ENCODE peak calls at places on chromosome 5, in nine cellular contexts. One of them, this sample, is unnamed.

GRCh38 chr5:140986117-140986521 is 19.8 kb downstream of the PCDHAC2 start:
- DNase-seq in SK-N-SH: no peak
- DNase-seq in prostate gland: no peak
- DNase-seq in SK-N-MC: no peak
- DNase-seq in GM23338: peak
- DNase-seq in suprapubic skin: no peak
- DNase-seq in transverse colon: no peak
- DNase-seq in stomach: no peak
- DNase-seq in Panc1: no peak
- DNase-seq in this sample: no peak

GRCh38 chr5:42855386-42855785 is 43.7 kb upstream of the SELENOP start:
- DNase-seq in SK-N-MC: no peak
- DNase-seq in stomach: no peak
- DNase-seq in Panc1: no peak
- DNase-seq in prostate gland: no peak
- DNase-seq in SK-N-SH: no peak
- DNase-seq in GM23338: no peak
- DNase-seq in suprapubic skin: no peak
- DNase-seq in transverse colon: no peak
- DNase-seq in this sample: no peak

GRCh38 chr5:167730121-167730520 is 561.3 kb upstream of the WWC1 start:
- DNase-seq in GM23338: no peak
- DNase-seq in SK-N-MC: no peak
- DNase-seq in stomach: no peak
- DNase-seq in prostate gland: no peak
- DNase-seq in SK-N-SH: no peak
- DNase-seq in transverse colon: no peak
- DNase-seq in suprapubic skin: no peak
- DNase-seq in Panc1: no peak
- DNase-seq in this sample: no peak

GRCh38 chr5:150124111-150124557 is 31.5 kb downstream of the PDGFRB start:
- DNase-seq in SK-N-MC: no peak
- DNase-seq in Panc1: no peak
- DNase-seq in prostate gland: no peak
- DNase-seq in GM23338: no peak
- DNase-seq in stomach: no peak
- DNase-seq in SK-N-SH: no peak
- DNase-seq in transverse colon: no peak
- DNase-seq in suprapubic skin: no peak
- DNase-seq in this sample: no peak

GRCh38 chr5:97143715-97144114 is 1.3 kb upstream of the LIX1 start:
- DNase-seq in SK-N-SH: no peak
- DNase-seq in SK-N-MC: no peak
- DNase-seq in stomach: no peak
- DNase-seq in Panc1: no peak
- DNase-seq in suprapubic skin: no peak
- DNase-seq in GM23338: no peak
- DNase-seq in transverse colon: no peak
- DNase-seq in prostate gland: no peak
- DNase-seq in this sample: no peak

GRCh38 chr5:103414598-103414997 is 148.0 kb downstream of the NUDT12 start:
- DNase-seq in SK-N-MC: no peak
- DNase-seq in GM23338: no peak
- DNase-seq in suprapubic skin: no peak
- DNase-seq in Panc1: no peak
- DNase-seq in SK-N-SH: no peak
- DNase-seq in stomach: no peak
- DNase-seq in transverse colon: no peak
- DNase-seq in prostate gland: no peak
- DNase-seq in this sample: no peak

GRCh38 chr5:177447066-177447610 is 524 bp downstream of the PRR7 start:
- DNase-seq in SK-N-SH: peak
- DNase-seq in transverse colon: peak
- DNase-seq in GM23338: peak
- DNase-seq in prostate gland: no peak
- DNase-seq in SK-N-MC: no peak
- DNase-seq in Panc1: no peak
- DNase-seq in suprapubic skin: peak
- DNase-seq in stomach: peak
- DNase-seq in this sample: no peak

GRCh38 chr5:153573326-153574033 is 83.0 kb downstream of the GRIA1 start:
- DNase-seq in transverse colon: no peak
- DNase-seq in suprapubic skin: no peak
- DNase-seq in SK-N-MC: no peak
- DNase-seq in SK-N-SH: no peak
- DNase-seq in GM23338: no peak
- DNase-seq in prostate gland: no peak
- DNase-seq in stomach: no peak
- DNase-seq in Panc1: no peak
- DNase-seq in this sample: no peak

GRCh38 chr5:58497956-58498942 is 7.0 kb downstream of the GAPT start:
- DNase-seq in SK-N-MC: peak
- DNase-seq in GM23338: peak
- DNase-seq in transverse colon: peak
- DNase-seq in SK-N-SH: peak
- DNase-seq in Panc1: no peak
- DNase-seq in suprapubic skin: no peak
- DNase-seq in prostate gland: no peak
- DNase-seq in stomach: peak
- DNase-seq in this sample: no peak

GRCh38 chr5:86143837-86144236 is 473.9 kb upstream of the COX7C start:
- DNase-seq in SK-N-SH: no peak
- DNase-seq in Panc1: no peak
- DNase-seq in stomach: no peak
- DNase-seq in transverse colon: peak
- DNase-seq in suprapubic skin: no peak
- DNase-seq in GM23338: no peak
- DNase-seq in SK-N-MC: no peak
- DNase-seq in prostate gland: no peak
- DNase-seq in this sample: no peak
- TF ChIP-seq POLR2AphosphoS5 in SK-N-SH: no peak
- TF ChIP-seq POLR2AphosphoS5 in Panc1: no peak
- TF ChIP-seq POLR2AphosphoS5 in stomach: no peak
- TF ChIP-seq POLR2AphosphoS5 in transverse colon: peak
- TF ChIP-seq POLR2AphosphoS5 in suprapubic skin: no peak
- TF ChIP-seq POLR2AphosphoS5 in GM23338: no peak
- TF ChIP-seq POLR2AphosphoS5 in SK-N-MC: no peak
- TF ChIP-seq POLR2AphosphoS5 in prostate gland: no peak
- TF ChIP-seq POLR2AphosphoS5 in this sample: no peak

DNA sequence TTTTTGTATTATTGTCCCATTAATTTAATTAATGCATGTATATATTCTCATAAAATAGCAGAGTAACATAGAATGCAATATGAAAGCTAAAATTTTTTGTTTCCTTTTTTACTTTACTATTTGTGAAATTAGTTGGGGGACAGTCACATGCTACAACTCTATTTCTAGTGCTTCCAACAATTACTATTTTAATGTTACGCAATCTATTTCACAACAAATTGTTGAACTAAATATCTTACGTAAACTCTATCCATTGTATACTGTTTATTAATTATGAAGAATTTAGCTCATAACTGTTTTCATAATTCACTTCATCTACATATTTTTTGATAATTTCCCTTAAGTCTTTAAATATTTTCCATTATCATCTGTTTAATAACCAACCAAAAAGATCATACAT is 1685.4 kb upstream of the CDH6 start:
- DNase-seq in SK-N-SH: no peak
- DNase-seq in stomach: no peak
- DNase-seq in GM23338: no peak
- DNase-seq in suprapubic skin: no peak
- DNase-seq in prostate gland: no peak
- DNase-seq in Panc1: no peak
- DNase-seq in transverse colon: no peak
- DNase-seq in SK-N-MC: no peak
- DNase-seq in this sample: no peak
- TF ChIP-seq POLR2AphosphoS5 in SK-N-SH: no peak
- TF ChIP-seq POLR2AphosphoS5 in stomach: no peak
- TF ChIP-seq POLR2AphosphoS5 in GM23338: no peak
- TF ChIP-seq POLR2AphosphoS5 in suprapubic skin: no peak
- TF ChIP-seq POLR2AphosphoS5 in prostate gland: no peak
- TF ChIP-seq POLR2AphosphoS5 in Panc1: no peak
- TF ChIP-seq POLR2AphosphoS5 in transverse colon: no peak
- TF ChIP-seq POLR2AphosphoS5 in SK-N-MC: no peak
- TF ChIP-seq POLR2AphosphoS5 in this sample: no peak

GRCh38 chr5:54693936-54694510 is 176.5 kb downstream of the SNX18 start:
- DNase-seq in stomach: no peak
- DNase-seq in prostate gland: no peak
- DNase-seq in Panc1: no peak
- DNase-seq in SK-N-SH: no peak
- DNase-seq in SK-N-MC: no peak
- DNase-seq in transverse colon: no peak
- DNase-seq in suprapubic skin: no peak
- DNase-seq in GM23338: no peak
- DNase-seq in this sample: no peak

GRCh38 chr5:54691644-54692043 is 174.1 kb downstream of the SNX18 start:
- DNase-seq in SK-N-MC: no peak
- DNase-seq in SK-N-SH: no peak
- DNase-seq in GM23338: no peak
- DNase-seq in prostate gland: no peak
- DNase-seq in transverse colon: no peak
- DNase-seq in Panc1: no peak
- DNase-seq in stomach: no peak
- DNase-seq in suprapubic skin: no peak
- DNase-seq in this sample: no peak

GRCh38 chr5:54692631-54693030 is 175.1 kb downstream of the SNX18 start:
- DNase-seq in stomach: no peak
- DNase-seq in prostate gland: no peak
- DNase-seq in suprapubic skin: no peak
- DNase-seq in SK-N-MC: no peak
- DNase-seq in Panc1: no peak
- DNase-seq in GM23338: no peak
- DNase-seq in SK-N-SH: no peak
- DNase-seq in transverse colon: no peak
- DNase-seq in this sample: no peak

GRCh38 chr5:54696931-54697330 is 179.4 kb downstream of the SNX18 start:
- DNase-seq in GM23338: no peak
- DNase-seq in prostate gland: no peak
- DNase-seq in stomach: no peak
- DNase-seq in SK-N-MC: no peak
- DNase-seq in transverse colon: no peak
- DNase-seq in suprapubic skin: no peak
- DNase-seq in Panc1: no peak
- DNase-seq in SK-N-SH: no peak
- DNase-seq in this sample: no peak

DNA sequence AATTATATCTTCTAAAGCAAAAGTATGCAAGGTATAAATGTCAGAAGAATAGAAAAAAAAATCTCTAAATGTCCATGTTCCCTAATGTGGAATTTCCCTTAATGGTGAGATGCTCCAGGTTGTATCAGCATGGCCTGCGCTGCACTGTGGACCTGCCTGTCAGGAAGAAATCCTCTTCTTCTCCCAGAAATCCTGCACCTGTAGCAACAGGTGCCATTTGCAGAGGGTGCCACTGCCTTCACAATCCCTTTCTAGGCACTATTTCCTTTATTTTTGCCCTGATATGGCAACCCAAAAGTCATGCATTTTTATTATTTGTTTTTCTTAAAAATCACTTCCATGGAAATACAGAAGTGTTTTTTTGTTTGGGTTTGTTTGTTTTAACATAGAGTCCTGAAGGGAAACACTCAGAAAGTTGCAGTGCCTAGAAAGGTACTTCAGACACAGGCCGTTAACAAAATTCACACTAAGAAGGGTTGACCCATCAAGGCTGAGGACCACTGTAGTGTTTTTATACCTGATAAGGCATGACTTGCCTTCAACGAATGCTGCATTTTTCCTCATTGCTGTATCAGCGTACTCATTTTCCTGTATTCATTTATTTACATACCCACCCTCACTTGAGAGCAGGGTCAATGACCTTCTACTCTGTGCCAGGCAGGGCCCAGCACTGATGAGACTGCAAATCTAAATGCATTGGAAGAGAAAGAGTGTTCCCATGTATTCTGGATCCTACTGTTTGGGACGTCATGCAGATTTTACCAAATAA is 177.8 kb downstream of the SNX18 start:
- DNase-seq in suprapubic skin: no peak
- DNase-seq in Panc1: no peak
- DNase-seq in stomach: no peak
- DNase-seq in SK-N-MC: no peak
- DNase-seq in SK-N-SH: no peak
- DNase-seq in GM23338: no peak
- DNase-seq in prostate gland: no peak
- DNase-seq in transverse colon: no peak
- DNase-seq in this sample: no peak
- TF ChIP-seq POLR2AphosphoS5 in suprapubic skin: no peak
- TF ChIP-seq POLR2AphosphoS5 in Panc1: no peak
- TF ChIP-seq POLR2AphosphoS5 in stomach: no peak
- TF ChIP-seq POLR2AphosphoS5 in SK-N-MC: no peak
- TF ChIP-seq POLR2AphosphoS5 in SK-N-SH: no peak
- TF ChIP-seq POLR2AphosphoS5 in GM23338: no peak
- TF ChIP-seq POLR2AphosphoS5 in prostate gland: no peak
- TF ChIP-seq POLR2AphosphoS5 in transverse colon: no peak
- TF ChIP-seq POLR2AphosphoS5 in this sample: no peak

DNA sequence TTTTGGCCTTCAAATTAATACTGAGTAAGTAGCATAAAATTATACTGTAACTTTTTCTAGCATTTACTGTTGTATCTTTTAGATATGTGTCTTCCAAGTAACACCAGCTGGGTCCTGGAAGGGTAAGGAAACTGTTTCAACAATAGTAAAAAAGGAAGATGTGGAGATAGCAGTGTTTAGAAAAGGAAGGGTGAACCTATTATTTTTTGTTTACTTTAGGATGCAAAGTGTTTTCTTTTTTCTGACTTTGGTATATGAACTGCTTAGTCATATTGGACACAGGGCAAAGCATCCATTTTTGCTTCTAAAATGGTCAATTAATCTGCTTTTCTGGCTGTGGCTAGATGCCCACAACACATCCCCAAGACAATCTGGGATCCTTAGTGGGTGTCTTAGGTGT is 5.3 kb downstream of the PKD2L2 start:
- DNase-seq in Panc1: no peak
- DNase-seq in suprapubic skin: no peak
- DNase-seq in transverse colon: no peak
- DNase-seq in SK-N-MC: no peak
- DNase-seq in stomach: no peak
- DNase-seq in GM23338: no peak
- DNase-seq in SK-N-SH: no peak
- DNase-seq in prostate gland: no peak
- DNase-seq in this sample: no peak
- TF ChIP-seq POLR2AphosphoS5 in Panc1: no peak
- TF ChIP-seq POLR2AphosphoS5 in suprapubic skin: no peak
- TF ChIP-seq POLR2AphosphoS5 in transverse colon: no peak
- TF ChIP-seq POLR2AphosphoS5 in SK-N-MC: no peak
- TF ChIP-seq POLR2AphosphoS5 in stomach: no peak
- TF ChIP-seq POLR2AphosphoS5 in GM23338: no peak
- TF ChIP-seq POLR2AphosphoS5 in SK-N-SH: no peak
- TF ChIP-seq POLR2AphosphoS5 in prostate gland: peak
- TF ChIP-seq POLR2AphosphoS5 in this sample: no peak

This sample was measured in breast epithelium.